ENCODE peak calls at places on chromosomes 7 and 10, in four cellular contexts. Y is GM12878, G is HepG2, P is K562. E is an unnamed sample.
A peak's percentile ranks its signal among the peaks of the same experiment; 100 is the strongest.

GRCh38 chr10:132753596-132753995 is 32.4 kb downstream of the NKX6-2 start:
- DNase-seq in P (no peak), Y (no peak), G (no peak), E (no peak)

GRCh38 chr7:29288534-29289091 is 94.0 kb downstream of the CHN2 start:
- DNase-seq in Y (no peak), G (no peak), P (no peak), E (no peak)

GRCh38 chr7:5629941-5630340 is 151.5 kb downstream of the RNF216 start:
- DNase-seq in P (no peak), Y (no peak), G (no peak), E (no peak)

GRCh38 chr7:151367304-151367703 is 25.7 kb downstream of the NUB1 start:
- DNase-seq in Y (no peak), P (no peak), G (no peak), E (no peak)

GRCh38 chr10:119253433-119254174 is 46.2 kb downstream of the GRK5 start:
- DNase-seq in P (no peak), Y (no peak), G (peak; percentile 92), E (peak; percentile 20)

GRCh38 chr10:113326160-113327111 is 226.4 kb upstream of the HABP2 start:
- DNase-seq in Y (peak; percentile 42), G (peak; percentile 29), P (peak; percentile 63), E (peak; percentile 17)

GRCh38 chr10:123970207-123970926 is 78.8 kb upstream of the CPXM2 start:
- DNase-seq in Y (no peak), P (no peak), G (no peak), E (no peak)

GRCh38 chr7:13359656-13360055 is 629.8 kb downstream of the ETV1 start:
- DNase-seq in P (no peak), Y (no peak), G (no peak), E (peak; percentile 15)

GRCh38 chr7:148753224-148753623 is 54.5 kb downstream of the CUL1 start:
- DNase-seq in Y (no peak), P (peak; percentile 63), G (no peak), E (no peak)

GRCh38 chr7:20839987-20840386 is 53.3 kb upstream of the SP8 start:
- DNase-seq in P (no peak), G (no peak), Y (no peak), E (no peak)

GRCh38 chr7:149436358-149436757 is 24.5 kb downstream of the ZNF777 start:
- DNase-seq in G (no peak), P (no peak), Y (no peak), E (no peak)

GRCh38 chr7:77674878-77675277 is 21.4 kb upstream of the RSBN1L start:
- DNase-seq in G (no peak), Y (no peak), P (no peak), E (no peak)

GRCh38 chr10:111207525-111207924 is 130.7 kb downstream of the ADRA2A start:
- DNase-seq in G (no peak), P (peak; percentile 9), Y (no peak), E (peak; percentile 42)

GRCh38 chr10:121418126-121418777 is 180.0 kb downstream of the FGFR2 start:
- DNase-seq in Y (no peak), G (no peak), P (no peak), E (no peak)

GRCh38 chr10:117159390-117159789 is 21.3 kb upstream of the VAX1 start:
- DNase-seq in G (no peak), Y (no peak), P (no peak), E (peak; percentile 60)

GRCh38 chr10:117162093-117163021 is 24.3 kb upstream of the VAX1 start:
- DNase-seq in G (no peak), Y (no peak), P (no peak), E (peak; percentile 80)

GRCh38 chr10:117161386-117162033 is 23.4 kb upstream of the VAX1 start:
- DNase-seq in G (no peak), P (no peak), Y (no peak), E (no peak)

GRCh38 chr10:117158297-117158696 is 20.2 kb upstream of the VAX1 start:
- DNase-seq in Y (no peak), P (no peak), G (no peak), E (no peak)

DNA sequence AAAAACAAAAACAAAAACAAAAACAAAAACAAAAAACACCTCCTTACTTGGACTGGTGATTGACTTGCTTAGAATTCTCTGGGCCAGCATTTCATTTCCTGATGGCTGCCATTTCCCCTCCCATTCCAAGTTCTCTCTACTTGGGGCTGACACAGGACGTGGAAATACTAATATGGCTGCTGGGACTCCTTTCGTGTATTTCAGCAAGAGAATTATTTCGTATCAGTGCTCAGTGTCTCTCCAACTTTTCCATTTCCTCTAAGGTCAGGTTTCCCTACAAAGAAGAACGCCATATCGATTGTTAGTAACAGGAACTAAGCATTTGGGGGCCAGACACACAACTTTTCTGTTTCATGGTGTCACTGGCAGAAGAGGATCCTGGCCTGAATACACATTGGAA is 22.5 kb upstream of the VAX1 start:
- DNase-seq in G (no peak), P (no peak), Y (no peak), E (no peak)
- TF ChIP-seq NR2C2 in G (no peak), P (no peak), Y (no peak), E (no peak)

GRCh38 chr7:116501425-116502167 is 2.1 kb downstream of the CAV2 start:
- DNase-seq in Y (no peak), P (peak; percentile 88), G (no peak), E (no peak)
- TF ChIP-seq USF2 in Y (no peak), P (no peak), G (no peak), E (no peak)

GRCh38 chr7:99037327-99037940 is 106.5 kb downstream of the SMURF1 start:
- DNase-seq in Y (no peak), G (no peak), P (no peak), E (no peak)
- TF ChIP-seq CREB1 in Y (no peak), G (no peak), P (no peak), E (no peak)

DNA sequence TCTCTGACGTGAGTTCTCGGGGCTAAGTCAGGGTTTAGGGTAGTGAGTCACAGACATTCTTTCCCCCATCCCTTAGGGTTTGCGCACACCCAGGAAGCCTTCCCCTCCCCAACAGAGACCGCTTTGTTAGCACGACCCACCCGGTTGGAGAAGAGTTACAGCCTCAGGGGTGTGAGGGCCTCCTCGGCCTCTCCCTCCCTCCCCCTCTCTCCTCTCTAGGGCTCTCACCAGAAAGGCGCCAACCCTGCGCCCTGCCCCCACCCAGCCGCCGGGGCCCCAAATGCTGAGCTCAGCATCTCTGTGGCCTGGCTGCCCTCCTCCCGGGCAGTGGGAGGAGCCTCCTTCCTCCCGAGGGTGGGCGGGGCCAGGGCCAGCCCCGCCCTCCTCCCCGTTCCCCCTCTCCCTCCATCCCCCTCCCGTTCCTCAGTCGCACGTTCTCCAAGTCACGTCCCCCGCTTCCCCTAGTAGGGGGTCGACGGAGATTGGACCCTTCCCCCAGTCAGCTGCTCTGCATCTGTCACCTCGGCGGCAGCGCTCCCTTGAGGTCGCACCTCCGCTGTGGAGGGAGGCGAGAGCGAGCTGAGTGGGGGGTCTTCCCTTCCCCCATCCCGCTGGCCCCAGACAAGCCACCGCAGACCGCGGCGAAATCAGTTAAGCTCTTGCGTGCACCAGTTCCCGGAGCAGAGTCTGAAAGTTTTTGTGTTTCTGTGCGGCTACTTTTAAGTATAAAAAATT is 13.0 kb upstream of the DDIT4 start:
- DNase-seq in G (peak; percentile 88), P (peak; percentile 99), Y (peak; percentile 88), E (peak; percentile 98)
- TF ChIP-seq NR2C2 in G (peak; percentile 95), P (no peak), Y (no peak), E (no peak)

GRCh38 chr7:32163141-32163806 is 93.1 kb upstream of the PDE1C start:
- DNase-seq in Y (no peak), P (peak; percentile 18), G (no peak), E (no peak)
- TF ChIP-seq USF2 in Y (no peak), P (no peak), G (no peak), E (no peak)

DNA sequence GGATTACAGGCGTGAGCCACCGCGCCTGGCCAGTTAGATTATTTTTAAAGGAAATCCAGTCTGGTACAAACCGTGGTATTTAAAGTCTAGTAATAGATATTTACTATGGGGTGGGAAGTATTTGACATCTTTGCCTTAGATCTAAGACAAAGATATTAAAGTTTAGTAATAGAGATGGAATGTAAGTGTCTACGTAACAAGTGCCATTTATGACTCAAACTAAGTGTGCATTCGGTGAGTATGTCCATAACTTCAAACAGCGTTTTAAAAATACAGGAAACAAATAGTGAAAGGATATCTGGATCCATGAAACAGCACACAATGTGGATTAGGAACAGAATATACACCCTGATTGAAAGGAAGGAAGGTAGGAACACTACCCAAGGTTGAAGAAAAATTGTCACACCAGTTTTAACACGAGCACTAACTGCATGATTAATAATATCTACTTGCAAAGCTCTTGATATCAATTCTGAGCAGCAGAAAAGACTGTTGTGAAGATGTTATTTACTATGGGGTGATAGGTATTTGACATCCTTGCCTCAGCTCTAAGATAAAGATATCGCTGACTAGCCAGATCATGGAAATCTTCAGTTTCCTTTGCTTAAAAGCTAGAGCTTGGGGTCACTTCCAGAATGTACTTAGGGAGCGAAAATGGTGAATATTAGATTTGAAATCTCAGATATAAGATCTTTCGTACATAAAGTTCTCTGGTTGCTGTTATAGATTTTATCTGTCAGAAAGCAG is 48.7 kb downstream of the EPC1 start:
- DNase-seq in Y (no peak), P (no peak), G (peak; percentile 21), E (no peak)
- TF ChIP-seq CREB1 in Y (no peak), P (no peak), G (no peak), E (no peak)